ENCODE peak calls at places on chromosomes 2 and 18, in four cellular contexts. L is right lobe of liver, Z is neural crest cell, N is AG04449. E is an unnamed sample.
A peak's percentile ranks its signal among the peaks of the same experiment; 100 is the strongest.

GRCh38 chr2:16326736-16327300 is 338.8 kb downstream of the CYRIA start:
- DNase-seq in L (no peak), Z (no peak), N (no peak), E (no peak)

GRCh38 chr2:64092502-64092901 is 51.7 kb downstream of the PELI1 start:
- DNase-seq in L (no peak), Z (no peak), N (no peak), E (no peak)

GRCh38 chr2:213723051-213723560 is 438.8 kb downstream of the SPAG16 start:
- DNase-seq in L (no peak), Z (no peak), N (no peak), E (no peak)

GRCh38 chr18:24492445-24492844 is 32.0 kb downstream of the HRH4 start:
- DNase-seq in L (no peak), Z (no peak), N (no peak), E (no peak)

GRCh38 chr2:210548878-210549384 is 7.5 kb upstream of the CPS1 start:
- DNase-seq in L (no peak), Z (no peak), N (no peak), E (no peak)

GRCh38 chr2:227134591-227134990 is 29.4 kb downstream of the COL4A4 start:
- DNase-seq in L (no peak), Z (no peak), N (no peak), E (no peak)

GRCh38 chr18:67515987-67516431 is 511 bp downstream of the DSEL start:
- DNase-seq in L (peak; percentile 93), Z (peak; percentile 69), N (peak; percentile 29), E (peak; percentile 90)

GRCh38 chr2:234335676-234336228 is 161.1 kb downstream of the ARL4C start:
- DNase-seq in L (peak; percentile 64), Z (no peak), N (peak; percentile 75), E (peak; percentile 86)

GRCh38 chr2:203383038-203383437 is 54.8 kb downstream of the ABI2 start:
- DNase-seq in L (no peak), Z (no peak), N (no peak), E (no peak)